ENCODE peak calls at places on chromosomes 6 and 20, in four cellular contexts. S is HCT116, B is H1, Y is SK-N-SH. V is an unnamed sample.
A peak's percentile ranks its signal among the peaks of the same experiment; 100 is the strongest.

GRCh38 chr6:32151131-32151884 is 431 bp downstream of the PRRT1 start:
- DNase-seq in S (no peak), Y (no peak), B (no peak), V (no peak)

GRCh38 chr6:112027942-112028674 is 25.8 kb upstream of the CCN6 start:
- DNase-seq in Y (no peak), B (no peak), S (no peak), V (no peak)

GRCh38 chr6:18262812-18263560 is 1.3 kb downstream of the DEK start:
- DNase-seq in Y (no peak), S (no peak), B (no peak), V (no peak)

GRCh38 chr6:169776379-169776778 is 25.0 kb downstream of the ERMARD start:
- DNase-seq in B (no peak), Y (no peak), S (no peak), V (no peak)

GRCh38 chr6:163955131-163955530 is 540.6 kb downstream of the QKI start:
- DNase-seq in B (no peak), S (no peak), Y (no peak), V (no peak)

GRCh38 chr6:45327956-45328522 is at the start of gene RUNX2:
- DNase-seq in B (no peak), Y (no peak), S (no peak), V (no peak)

GRCh38 chr20:22691369-22692118 is 107.2 kb upstream of the FOXA2 start:
- DNase-seq in S (peak; percentile 51), Y (peak; percentile 72), B (peak; percentile 58), V (peak; percentile 73)

GRCh38 chr6:144555078-144555477 is 269.9 kb downstream of the UTRN start:
- DNase-seq in S (no peak), B (no peak), Y (no peak), V (no peak)

GRCh38 chr6:131116755-131117360 is 18.4 kb upstream of the AKAP7 start:
- DNase-seq in Y (peak; percentile 5), S (peak; percentile 41), B (no peak), V (no peak)

GRCh38 chr20:59163641-59164530 is at the start of gene ZNF831:
- DNase-seq in S (no peak), B (no peak), Y (no peak), V (no peak)

GRCh38 chr6:7175463-7175862 is 67.7 kb downstream of the RREB1 start:
- DNase-seq in Y (no peak), S (no peak), B (no peak), V (no peak)

GRCh38 chr6:150654671-150655070 is 55.0 kb downstream of the PLEKHG1 start:
- DNase-seq in B (no peak), Y (no peak), S (no peak), V (no peak)

GRCh38 chr6:161921602-161922400 is 647.9 kb upstream of the AGPAT4 start:
- DNase-seq in S (no peak), Y (no peak), B (no peak), V (no peak)

GRCh38 chr20:5095931-5096330 is 23.8 kb downstream of the PCNA start:
- DNase-seq in S (no peak), Y (no peak), B (no peak), V (no peak)

GRCh38 chr6:13522639-13523038 is 35.2 kb upstream of the GFOD1 start:
- DNase-seq in B (no peak), Y (no peak), S (no peak), V (no peak)

GRCh38 chr20:21681219-21681931 is 24.1 kb upstream of the PAX1 start:
- DNase-seq in S (no peak), B (no peak), Y (no peak), V (no peak)

GRCh38 chr6:56168601-56169000 is 78.8 kb downstream of the COL21A1 start:
- DNase-seq in S (no peak), B (no peak), Y (no peak), V (no peak)

GRCh38 chr6:11815231-11815630 is 36.6 kb upstream of the ADTRP start:
- DNase-seq in B (no peak), Y (no peak), S (no peak), V (no peak)

GRCh38 chr20:16459019-16459700 is 114.1 kb downstream of the KIF16B start:
- DNase-seq in S (no peak), Y (no peak), B (no peak), V (no peak)

GRCh38 chr6:19342616-19343015 is 494.6 kb upstream of the ID4 start:
- DNase-seq in S (no peak), B (no peak), Y (no peak), V (no peak)

GRCh38 chr6:25928562-25929324 is 1.7 kb downstream of the SLC17A2 start:
- DNase-seq in Y (no peak), S (no peak), B (no peak), V (no peak)

GRCh38 chr6:117018771-117019170 is 141.7 kb downstream of the RFX6 start:
- DNase-seq in S (no peak), B (no peak), Y (no peak), V (no peak)

GRCh38 chr6:32940656-32941411 is at the start of gene HLA-DMB:
- DNase-seq in Y (peak; percentile 53), B (no peak), S (peak; percentile 75), V (peak; percentile 88)

GRCh38 chr6:19866900-19867627 is 29.9 kb downstream of the ID4 start:
- DNase-seq in S (peak; percentile 71), B (no peak), Y (no peak), V (no peak)

GRCh38 chr6:119481981-119482380 is 132.4 kb upstream of the MAN1A1 start:
- DNase-seq in Y (no peak), B (no peak), S (no peak), V (no peak)

GRCh38 chr6:4346659-4347333 is 211.4 kb upstream of the ECI2 start:
- DNase-seq in S (no peak), Y (no peak), B (no peak), V (peak; percentile 35)

GRCh38 chr6:165231581-165232276 is 77.7 kb downstream of the C6orf118 start:
- DNase-seq in B (no peak), Y (peak; percentile 37), S (peak; percentile 6), V (peak; percentile 42)

GRCh38 chr20:25493748-25494505 is 86.5 kb downstream of the GINS1 start:
- DNase-seq in Y (no peak), S (no peak), B (no peak), V (no peak)

GRCh38 chr20:3876676-3877075 is 12.5 kb upstream of the PANK2 start:
- DNase-seq in B (no peak), Y (no peak), S (no peak), V (no peak)

GRCh38 chr20:31547720-31548298 is 33.6 kb downstream of the HM13 start:
- DNase-seq in S (no peak), B (no peak), Y (no peak), V (no peak)

GRCh38 chr6:26474439-26474881 is 16.7 kb downstream of the BTN2A1 start:
- DNase-seq in S (no peak), B (no peak), Y (no peak), V (no peak)

GRCh38 chr6:131038612-131039344 is 24.3 kb downstream of the EPB41L2 start:
- DNase-seq in Y (no peak), S (no peak), B (no peak), V (no peak)

GRCh38 chr6:105791569-105792318 is 294.4 kb upstream of the PRDM1 start:
- DNase-seq in Y (no peak), B (no peak), S (no peak), V (no peak)

GRCh38 chr6:127120109-127120786 is 1.8 kb downstream of the RSPO3 start:
- DNase-seq in B (no peak), Y (peak; percentile 34), S (no peak), V (no peak)

GRCh38 chr20:45343867-45344721 is 4.1 kb downstream of the SDC4 start:
- DNase-seq in B (no peak), Y (no peak), S (peak; percentile 72), V (no peak)

GRCh38 chr6:21664263-21665081 is 70.9 kb downstream of the SOX4 start:
- DNase-seq in S (no peak), B (no peak), Y (no peak), V (peak; percentile 19)

GRCh38 chr6:69958978-69959377 is 92.6 kb downstream of the COL19A1 start:
- DNase-seq in S (no peak), Y (no peak), B (no peak), V (no peak)

GRCh38 chr20:44706371-44707258 is 8.6 kb upstream of the CCN5 start:
- DNase-seq in B (no peak), Y (no peak), S (no peak), V (no peak)

GRCh38 chr6:78533426-78533825 is 333.9 kb upstream of the IRAK1BP1 start:
- DNase-seq in Y (no peak), S (no peak), B (no peak), V (no peak)
- TF ChIP-seq JUND in Y (no peak), S (no peak), B (no peak), V (no peak)

DNA sequence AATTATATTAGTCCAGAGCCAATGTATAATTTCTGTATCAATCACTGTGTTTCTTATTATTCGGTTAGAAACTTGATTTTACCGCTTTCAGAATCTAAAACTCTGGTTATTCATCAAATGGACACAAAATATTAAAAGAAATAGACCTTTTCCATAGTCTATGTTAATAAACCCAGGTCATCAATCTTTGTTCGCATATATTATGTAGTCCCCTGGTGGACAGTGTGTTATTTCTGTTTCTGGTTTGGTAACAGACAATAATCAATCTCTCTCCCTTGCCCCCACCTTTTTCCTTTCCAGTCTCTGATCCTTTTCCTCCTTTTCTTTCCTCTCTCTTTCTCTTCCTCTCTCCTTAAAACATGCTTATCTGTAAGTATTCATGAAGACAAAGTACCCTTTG is 139.0 kb downstream of the FLRT3 start:
- DNase-seq in B (no peak), Y (no peak), S (no peak), V (no peak)
- TF ChIP-seq JUND in B (no peak), Y (no peak), S (no peak), V (no peak)

GRCh38 chr6:49546371-49546770 is 4.1 kb upstream of the C6orf141 start:
- DNase-seq in S (no peak), B (no peak), Y (no peak), V (no peak)
- TF ChIP-seq JUND in S (no peak), B (no peak), Y (no peak), V (no peak)

GRCh38 chr6:108735991-108736345 is 112.3 kb upstream of the ARMC2 start:
- DNase-seq in Y (no peak), B (no peak), S (peak; percentile 59), V (no peak)

GRCh38 chr6:108737594-108738546 is 110.4 kb upstream of the ARMC2 start:
- DNase-seq in S (peak; percentile 86), Y (no peak), B (no peak), V (no peak)

GRCh38 chr6:108735310-108735990 is 112.8 kb upstream of the ARMC2 start:
- DNase-seq in B (no peak), Y (no peak), S (peak; percentile 56), V (no peak)

GRCh38 chr6:108738684-108739406 is 109.4 kb upstream of the ARMC2 start:
- DNase-seq in S (no peak), B (no peak), Y (no peak), V (no peak)

GRCh38 chr6:108736832-108737231 is 111.4 kb upstream of the ARMC2 start:
- DNase-seq in B (peak; percentile 61), S (peak; percentile 78), Y (no peak), V (no peak)
- TF ChIP-seq JUND in B (peak; percentile 91), S (no peak), Y (peak; percentile 88), V (no peak)

GRCh38 chr6:34585512-34586045 is 29.4 kb upstream of the SPDEF start:
- DNase-seq in S (no peak), B (no peak), Y (no peak), V (no peak)
- TF ChIP-seq JUND in S (no peak), B (no peak), Y (no peak), V (no peak)